ENCODE peak calls at places on chromosomes 11 and 22, in nine cellular contexts. B is Calu3; Z is T1000; C is T-helper 9 cell; T is non-pigmented ciliary epithelial cell; K is cardiac muscle cell; V is activated T-helper 1 cell treated with Interleukin-2 at 50 U/mL for 16 hours; Y is GM20000; N is naive thymus-derived CD8-positive, alpha-beta T cell. M is an unnamed sample.

GRCh38 chr11:85431319-85431718 is 195.8 kb downstream of the DLG2 start:
- DNase-seq in B (no peak), Z (no peak), C (no peak), T (no peak), K (no peak), V (no peak), Y (no peak), N (no peak), M (no peak)

GRCh38 chr11:66951927-66952337 is 6.3 kb downstream of the PC start:
- DNase-seq in B (no peak), Z (no peak), C (no peak), T (no peak), K (peak), V (no peak), Y (no peak), N (no peak), M (no peak)

GRCh38 chr22:29346659-29347058 is 31.2 kb upstream of the RASL10A start:
- DNase-seq in B (no peak), Z (no peak), C (no peak), T (no peak), K (no peak), V (no peak), Y (no peak), N (no peak), M (no peak)

GRCh38 chr11:14323118-14323676 is 35.8 kb downstream of the RRAS2 start:
- DNase-seq in B (no peak), Z (no peak), C (no peak), T (no peak), K (no peak), V (no peak), Y (no peak), N (no peak), M (no peak)

GRCh38 chr22:37427711-37428635 is 694 bp upstream of the ELFN2 start:
- DNase-seq in B (no peak), Z (no peak), C (no peak), T (no peak), K (no peak), V (no peak), Y (no peak), N (no peak), M (no peak)

GRCh38 chr22:37082251-37082650 is 27.3 kb downstream of the TMPRSS6 start:
- DNase-seq in B (no peak), Z (no peak), C (no peak), T (no peak), K (no peak), V (no peak), Y (no peak), N (no peak), M (no peak)

GRCh38 chr11:35641206-35641885 is 21.2 kb upstream of the TRIM44 start:
- DNase-seq in B (no peak), Z (no peak), C (no peak), T (no peak), K (peak), V (no peak), Y (no peak), N (no peak), M (no peak)

GRCh38 chr22:42724062-42724461 is 3.4 kb upstream of the A4GALT start:
- DNase-seq in B (no peak), Z (no peak), C (no peak), T (no peak), K (no peak), V (no peak), Y (no peak), N (no peak), M (no peak)

M was measured in effector CD4-positive, alpha-beta T cell.